ENCODE peak calls at places on chromosomes 5 and 9, in seven cellular contexts. One of them, this sample, is unnamed.

GRCh38 chr5:107100121-107100520 is 570.6 kb downstream of the EFNA5 start:
- ATAC-seq in left cardiac atrium: no peak
- ATAC-seq in activated CD4-positive, alpha-beta T cell treated with anti-CD3 and anti-CD28 coated beads for 36 hours: no peak
- ATAC-seq in activated T-cell treated with anti-CD3 and anti-CD28 coated beads, Interleukin-2, amount 50 U/mL, for 4 hours: no peak
- ATAC-seq in CD4-positive, CD25-positive, alpha-beta regulatory T cell: no peak
- ATAC-seq in memory B cell: no peak
- ATAC-seq in heart right ventricle: no peak
- ATAC-seq in this sample: no peak

GRCh38 chr9:128098017-128098935 is 29.3 kb downstream of the PTGES2 start:
- ATAC-seq in left cardiac atrium: peak
- ATAC-seq in activated CD4-positive, alpha-beta T cell treated with anti-CD3 and anti-CD28 coated beads for 36 hours: peak
- ATAC-seq in activated T-cell treated with anti-CD3 and anti-CD28 coated beads, Interleukin-2, amount 50 U/mL, for 4 hours: peak
- ATAC-seq in CD4-positive, CD25-positive, alpha-beta regulatory T cell: peak
- ATAC-seq in memory B cell: no peak
- ATAC-seq in heart right ventricle: peak
- ATAC-seq in this sample: peak

GRCh38 chr5:26940981-26941380 is 97.4 kb downstream of the CDH9 start:
- ATAC-seq in left cardiac atrium: no peak
- ATAC-seq in activated CD4-positive, alpha-beta T cell treated with anti-CD3 and anti-CD28 coated beads for 36 hours: no peak
- ATAC-seq in activated T-cell treated with anti-CD3 and anti-CD28 coated beads, Interleukin-2, amount 50 U/mL, for 4 hours: no peak
- ATAC-seq in CD4-positive, CD25-positive, alpha-beta regulatory T cell: no peak
- ATAC-seq in memory B cell: no peak
- ATAC-seq in heart right ventricle: no peak
- ATAC-seq in this sample: no peak

GRCh38 chr5:169013208-169013728 is 287.7 kb downstream of the SLIT3 start:
- ATAC-seq in left cardiac atrium: no peak
- ATAC-seq in activated CD4-positive, alpha-beta T cell treated with anti-CD3 and anti-CD28 coated beads for 36 hours: no peak
- ATAC-seq in activated T-cell treated with anti-CD3 and anti-CD28 coated beads, Interleukin-2, amount 50 U/mL, for 4 hours: no peak
- ATAC-seq in CD4-positive, CD25-positive, alpha-beta regulatory T cell: no peak
- ATAC-seq in memory B cell: no peak
- ATAC-seq in heart right ventricle: no peak
- ATAC-seq in this sample: no peak

GRCh38 chr5:100890514-100891008 is 12.5 kb downstream of the ST8SIA4 start:
- ATAC-seq in left cardiac atrium: no peak
- ATAC-seq in activated CD4-positive, alpha-beta T cell treated with anti-CD3 and anti-CD28 coated beads for 36 hours: peak
- ATAC-seq in activated T-cell treated with anti-CD3 and anti-CD28 coated beads, Interleukin-2, amount 50 U/mL, for 4 hours: peak
- ATAC-seq in CD4-positive, CD25-positive, alpha-beta regulatory T cell: no peak
- ATAC-seq in memory B cell: no peak
- ATAC-seq in heart right ventricle: no peak
- ATAC-seq in this sample: peak

GRCh38 chr9:18452276-18452675 is 21.7 kb upstream of the ADAMTSL1 start:
- ATAC-seq in left cardiac atrium: no peak
- ATAC-seq in activated CD4-positive, alpha-beta T cell treated with anti-CD3 and anti-CD28 coated beads for 36 hours: no peak
- ATAC-seq in activated T-cell treated with anti-CD3 and anti-CD28 coated beads, Interleukin-2, amount 50 U/mL, for 4 hours: no peak
- ATAC-seq in CD4-positive, CD25-positive, alpha-beta regulatory T cell: no peak
- ATAC-seq in memory B cell: no peak
- ATAC-seq in heart right ventricle: no peak
- ATAC-seq in this sample: no peak

GRCh38 chr9:79140751-79141150 is 431.0 kb upstream of the TLE4 start:
- ATAC-seq in left cardiac atrium: no peak
- ATAC-seq in activated CD4-positive, alpha-beta T cell treated with anti-CD3 and anti-CD28 coated beads for 36 hours: no peak
- ATAC-seq in activated T-cell treated with anti-CD3 and anti-CD28 coated beads, Interleukin-2, amount 50 U/mL, for 4 hours: no peak
- ATAC-seq in CD4-positive, CD25-positive, alpha-beta regulatory T cell: no peak
- ATAC-seq in memory B cell: no peak
- ATAC-seq in heart right ventricle: no peak
- ATAC-seq in this sample: no peak

GRCh38 chr5:119078071-119078846 is 7.4 kb downstream of the DMXL1 start:
- ATAC-seq in left cardiac atrium: no peak
- ATAC-seq in activated CD4-positive, alpha-beta T cell treated with anti-CD3 and anti-CD28 coated beads for 36 hours: no peak
- ATAC-seq in activated T-cell treated with anti-CD3 and anti-CD28 coated beads, Interleukin-2, amount 50 U/mL, for 4 hours: no peak
- ATAC-seq in CD4-positive, CD25-positive, alpha-beta regulatory T cell: no peak
- ATAC-seq in memory B cell: no peak
- ATAC-seq in heart right ventricle: no peak
- ATAC-seq in this sample: no peak

GRCh38 chr9:5621327-5621726 is 7.6 kb upstream of the RIC1 start:
- ATAC-seq in left cardiac atrium: no peak
- ATAC-seq in activated CD4-positive, alpha-beta T cell treated with anti-CD3 and anti-CD28 coated beads for 36 hours: no peak
- ATAC-seq in activated T-cell treated with anti-CD3 and anti-CD28 coated beads, Interleukin-2, amount 50 U/mL, for 4 hours: no peak
- ATAC-seq in CD4-positive, CD25-positive, alpha-beta regulatory T cell: no peak
- ATAC-seq in memory B cell: no peak
- ATAC-seq in heart right ventricle: peak
- ATAC-seq in this sample: peak